ENCODE peak calls at places on chromosomes 16 and 17, in six cellular contexts. One of them, this sample, is unnamed.

GRCh38 chr17:55005520-55005919 is 37.0 kb downstream of the STXBP4 start:
- DNase-seq in stimulated activated CD4-positive, alpha-beta T cell treated with anti-CD3 and anti-CD28 coated beads, Interleukin-1b, Interleukin-23, amount 100 ng/mL, for 1 hour: no peak
- DNase-seq in activated T-helper 1 cell treated with anti-CD3 and anti-CD28 coated beads, Interleukin-2, amount 50 U/mL, for 16 hours: no peak
- DNase-seq in aorta: no peak
- DNase-seq in retina: no peak
- DNase-seq in naive B cell: no peak
- DNase-seq in this sample: peak

GRCh38 chr16:55406651-55407050 is 72.3 kb upstream of the MMP2 start:
- DNase-seq in aorta: no peak
- DNase-seq in stimulated activated CD4-positive, alpha-beta T cell treated with anti-CD3 and anti-CD28 coated beads, Interleukin-1b, Interleukin-23, amount 100 ng/mL, for 1 hour: no peak
- DNase-seq in naive B cell: no peak
- DNase-seq in activated T-helper 1 cell treated with anti-CD3 and anti-CD28 coated beads, Interleukin-2, amount 50 U/mL, for 16 hours: no peak
- DNase-seq in retina: no peak
- DNase-seq in this sample: no peak

GRCh38 chr16:86232496-86232895 is 277.8 kb upstream of the FOXF1 start:
- DNase-seq in naive B cell: no peak
- DNase-seq in aorta: no peak
- DNase-seq in activated T-helper 1 cell treated with anti-CD3 and anti-CD28 coated beads, Interleukin-2, amount 50 U/mL, for 16 hours: no peak
- DNase-seq in stimulated activated CD4-positive, alpha-beta T cell treated with anti-CD3 and anti-CD28 coated beads, Interleukin-1b, Interleukin-23, amount 100 ng/mL, for 1 hour: no peak
- DNase-seq in retina: no peak
- DNase-seq in this sample: no peak

GRCh38 chr17:49739662-49740271 is 24.2 kb downstream of the FAM117A start:
- DNase-seq in stimulated activated CD4-positive, alpha-beta T cell treated with anti-CD3 and anti-CD28 coated beads, Interleukin-1b, Interleukin-23, amount 100 ng/mL, for 1 hour: peak
- DNase-seq in aorta: peak
- DNase-seq in activated T-helper 1 cell treated with anti-CD3 and anti-CD28 coated beads, Interleukin-2, amount 50 U/mL, for 16 hours: peak
- DNase-seq in retina: no peak
- DNase-seq in naive B cell: peak
- DNase-seq in this sample: peak

GRCh38 chr17:1946021-1946932 is 78.9 kb downstream of the RTN4RL1 start:
- DNase-seq in activated T-helper 1 cell treated with anti-CD3 and anti-CD28 coated beads, Interleukin-2, amount 50 U/mL, for 16 hours: no peak
- DNase-seq in stimulated activated CD4-positive, alpha-beta T cell treated with anti-CD3 and anti-CD28 coated beads, Interleukin-1b, Interleukin-23, amount 100 ng/mL, for 1 hour: no peak
- DNase-seq in aorta: no peak
- DNase-seq in naive B cell: no peak
- DNase-seq in retina: no peak
- DNase-seq in this sample: no peak

GRCh38 chr17:19672009-19672837 is 23.7 kb downstream of the ALDH3A2 start:
- DNase-seq in stimulated activated CD4-positive, alpha-beta T cell treated with anti-CD3 and anti-CD28 coated beads, Interleukin-1b, Interleukin-23, amount 100 ng/mL, for 1 hour: no peak
- DNase-seq in retina: no peak
- DNase-seq in activated T-helper 1 cell treated with anti-CD3 and anti-CD28 coated beads, Interleukin-2, amount 50 U/mL, for 16 hours: no peak
- DNase-seq in aorta: no peak
- DNase-seq in naive B cell: no peak
- DNase-seq in this sample: no peak

GRCh38 chr17:34562387-34562786 is 17.0 kb upstream of the TMEM132E start:
- DNase-seq in stimulated activated CD4-positive, alpha-beta T cell treated with anti-CD3 and anti-CD28 coated beads, Interleukin-1b, Interleukin-23, amount 100 ng/mL, for 1 hour: no peak
- DNase-seq in activated T-helper 1 cell treated with anti-CD3 and anti-CD28 coated beads, Interleukin-2, amount 50 U/mL, for 16 hours: no peak
- DNase-seq in retina: no peak
- DNase-seq in aorta: no peak
- DNase-seq in naive B cell: no peak
- DNase-seq in this sample: peak

GRCh38 chr16:86455116-86455515 is 55.2 kb upstream of the FOXF1 start:
- DNase-seq in retina: no peak
- DNase-seq in activated T-helper 1 cell treated with anti-CD3 and anti-CD28 coated beads, Interleukin-2, amount 50 U/mL, for 16 hours: no peak
- DNase-seq in stimulated activated CD4-positive, alpha-beta T cell treated with anti-CD3 and anti-CD28 coated beads, Interleukin-1b, Interleukin-23, amount 100 ng/mL, for 1 hour: no peak
- DNase-seq in aorta: no peak
- DNase-seq in naive B cell: no peak
- DNase-seq in this sample: no peak

GRCh38 chr17:62578757-62579487 is 48.5 kb upstream of the MRC2 start:
- DNase-seq in retina: no peak
- DNase-seq in naive B cell: no peak
- DNase-seq in activated T-helper 1 cell treated with anti-CD3 and anti-CD28 coated beads, Interleukin-2, amount 50 U/mL, for 16 hours: no peak
- DNase-seq in stimulated activated CD4-positive, alpha-beta T cell treated with anti-CD3 and anti-CD28 coated beads, Interleukin-1b, Interleukin-23, amount 100 ng/mL, for 1 hour: no peak
- DNase-seq in aorta: no peak
- DNase-seq in this sample: no peak

GRCh38 chr17:56778898-56779297 is 54.8 kb downstream of the C17orf67 start:
- DNase-seq in activated T-helper 1 cell treated with anti-CD3 and anti-CD28 coated beads, Interleukin-2, amount 50 U/mL, for 16 hours: no peak
- DNase-seq in naive B cell: no peak
- DNase-seq in aorta: no peak
- DNase-seq in stimulated activated CD4-positive, alpha-beta T cell treated with anti-CD3 and anti-CD28 coated beads, Interleukin-1b, Interleukin-23, amount 100 ng/mL, for 1 hour: no peak
- DNase-seq in retina: no peak
- DNase-seq in this sample: no peak

GRCh38 chr17:68456529-68457167 is 648 bp downstream of the WIPI1 start:
- DNase-seq in stimulated activated CD4-positive, alpha-beta T cell treated with anti-CD3 and anti-CD28 coated beads, Interleukin-1b, Interleukin-23, amount 100 ng/mL, for 1 hour: no peak
- DNase-seq in naive B cell: no peak
- DNase-seq in activated T-helper 1 cell treated with anti-CD3 and anti-CD28 coated beads, Interleukin-2, amount 50 U/mL, for 16 hours: no peak
- DNase-seq in retina: peak
- DNase-seq in aorta: peak
- DNase-seq in this sample: no peak